ENCODE peak calls at places on chromosomes 11 and 22, in six cellular contexts. U is mucosa of descending colon, L is pancreas, A is stomach, H is Peyer's patch, W is prostate gland. T is an unnamed sample.

GRCh38 chr11:122715883-122716282 is 60.4 kb downstream of the UBASH3B start:
- DNase-seq in U (no peak), L (no peak), A (no peak), H (no peak), W (no peak), T (peak; percentile 61)

GRCh38 chr11:8963569-8964323 is 496 bp downstream of the TMEM9B start:
- DNase-seq in U (peak; percentile 93), L (peak; percentile 91), A (peak; percentile 87), H (peak; percentile 82), W (peak; percentile 83), T (peak; percentile 72)

GRCh38 chr11:123461164-123461563 is 31.1 kb downstream of the GRAMD1B start:
- DNase-seq in U (no peak), L (no peak), A (no peak), H (no peak), W (peak; percentile 7), T (no peak)

GRCh38 chr11:58506935-58507334 is 970 bp downstream of the OR5B21 start:
- DNase-seq in U (no peak), L (no peak), A (no peak), H (no peak), W (no peak), T (no peak)

GRCh38 chr11:123316003-123316402 is 114.1 kb upstream of the GRAMD1B start:
- DNase-seq in U (no peak), L (no peak), A (no peak), H (no peak), W (no peak), T (no peak)

GRCh38 chr22:30605449-30606110 is 1.4 kb upstream of the TCN2 start:
- DNase-seq in U (no peak), L (peak; percentile 63), A (peak; percentile 63), H (peak; percentile 46), W (peak; percentile 21), T (no peak)

GRCh38 chr11:98979212-98979611 is 41.5 kb upstream of the CNTN5 start:
- DNase-seq in U (no peak), L (no peak), A (no peak), H (no peak), W (no peak), T (no peak)

GRCh38 chr22:39253427-39254070 is 8.8 kb upstream of the PDGFB start:
- DNase-seq in U (no peak), L (peak; percentile 83), A (peak; percentile 89), H (no peak), W (peak; percentile 89), T (peak; percentile 63)

GRCh38 chr11:126307706-126308105 is 3.8 kb downstream of the DCPS start:
- DNase-seq in U (no peak), L (no peak), A (no peak), H (no peak), W (no peak), T (no peak)

GRCh38 chr11:3230636-3231549 is 1.3 kb downstream of the MRGPRE start:
- DNase-seq in U (no peak), L (no peak), A (no peak), H (no peak), W (no peak), T (no peak)

GRCh38 chr11:61164610-61165424 is 3.6 kb upstream of the VPS37C start:
- DNase-seq in U (no peak), L (no peak), A (peak; percentile 35), H (no peak), W (peak; percentile 61), T (no peak)

GRCh38 chr11:123378096-123378495 is 52.0 kb upstream of the GRAMD1B start:
- DNase-seq in U (no peak), L (no peak), A (no peak), H (no peak), W (no peak), T (no peak)

GRCh38 chr22:41915035-41915782 is at the start of gene SHISA8:
- DNase-seq in U (no peak), L (peak; percentile 58), A (peak; percentile 67), H (peak; percentile 67), W (no peak), T (no peak)

GRCh38 chr22:50676661-50677492 is 4.3 kb downstream of the SHANK3 start:
- DNase-seq in U (peak; percentile 18), L (no peak), A (peak; percentile 13), H (peak; percentile 12), W (no peak), T (no peak)

GRCh38 chr11:13073119-13073981 is 64.2 kb downstream of the RASSF10 start:
- DNase-seq in U (no peak), L (no peak), A (no peak), H (no peak), W (no peak), T (no peak)

GRCh38 chr22:21981874-21982273 is 713 bp downstream of the TOP3B start:
- DNase-seq in U (no peak), L (no peak), A (no peak), H (no peak), W (no peak), T (no peak)

GRCh38 chr11:12285106-12285505 is 92.3 kb upstream of the PARVA start:
- DNase-seq in U (no peak), L (no peak), A (no peak), H (no peak), W (no peak), T (no peak)

GRCh38 chr11:9893474-9893873 is 229.6 kb downstream of the SWAP70 start:
- DNase-seq in U (no peak), L (no peak), A (no peak), H (no peak), W (no peak), T (no peak)

DNA sequence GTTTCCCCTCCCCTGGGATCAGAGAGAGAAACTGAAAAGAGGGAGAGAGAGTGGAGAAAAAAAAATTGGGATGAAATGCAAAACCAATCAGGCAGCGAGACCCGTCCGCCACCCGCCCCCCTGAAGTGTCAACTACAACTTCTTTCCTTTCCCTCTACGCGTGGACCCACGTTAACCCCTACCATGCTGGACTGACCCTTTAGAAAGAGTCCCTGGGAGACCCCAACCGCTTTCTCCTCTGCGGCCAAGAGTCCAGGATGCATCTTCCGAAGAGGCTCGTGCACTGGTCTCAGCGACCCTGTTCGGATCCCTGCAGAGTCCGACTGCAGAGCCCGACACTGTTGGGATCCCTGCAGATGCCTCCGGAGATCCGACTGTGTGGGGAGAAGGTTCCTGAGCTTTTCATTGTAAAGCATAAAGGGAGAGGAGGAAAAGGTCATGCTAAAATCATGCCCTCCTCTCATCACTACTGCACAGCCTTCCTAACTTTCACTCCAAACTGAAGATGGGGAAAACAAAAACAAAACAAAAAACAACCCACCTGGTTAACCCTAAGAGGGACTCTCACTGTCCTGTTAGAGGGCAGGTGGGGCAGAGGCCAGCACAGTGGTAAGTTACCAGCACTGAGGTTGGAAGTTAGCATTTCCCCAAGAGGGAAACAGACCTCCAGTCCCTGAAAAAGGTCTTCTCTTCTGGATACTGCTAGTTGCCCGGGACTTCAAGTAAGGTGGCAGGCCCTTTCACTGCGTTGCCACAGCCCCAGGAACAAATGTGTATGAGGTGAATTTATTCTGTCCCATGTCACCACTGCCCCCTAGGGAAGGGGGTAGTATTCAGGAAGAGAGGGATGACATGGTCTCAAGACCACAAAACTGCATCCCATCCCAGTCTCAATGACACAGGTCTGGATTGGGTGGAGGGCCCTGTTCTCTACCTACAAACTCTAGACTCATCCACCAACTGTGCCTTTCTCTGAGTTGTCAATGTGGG is 578 bp upstream of the ADAMTS8 start:
- DNase-seq in U (no peak), L (no peak), A (no peak), H (no peak), W (no peak), T (no peak)
- H3K4me3 ChIP-seq in U (no peak overlapping the region), L (peak overlapping the region; percentile 43), A (peak overlapping the region; percentile 60), H (peak overlapping the region; percentile 50), W (peak overlapping the region; percentile 33), T (peak overlapping the region; percentile 72)

GRCh38 chr22:43134553-43134952 is 8.6 kb downstream of the MCAT start:
- DNase-seq in U (no peak), L (no peak), A (no peak), H (no peak), W (no peak), T (no peak)
- TF ChIP-seq CTCF in U (no peak), L (no peak), A (no peak), H (no peak), W (no peak), T (no peak)

DNA sequence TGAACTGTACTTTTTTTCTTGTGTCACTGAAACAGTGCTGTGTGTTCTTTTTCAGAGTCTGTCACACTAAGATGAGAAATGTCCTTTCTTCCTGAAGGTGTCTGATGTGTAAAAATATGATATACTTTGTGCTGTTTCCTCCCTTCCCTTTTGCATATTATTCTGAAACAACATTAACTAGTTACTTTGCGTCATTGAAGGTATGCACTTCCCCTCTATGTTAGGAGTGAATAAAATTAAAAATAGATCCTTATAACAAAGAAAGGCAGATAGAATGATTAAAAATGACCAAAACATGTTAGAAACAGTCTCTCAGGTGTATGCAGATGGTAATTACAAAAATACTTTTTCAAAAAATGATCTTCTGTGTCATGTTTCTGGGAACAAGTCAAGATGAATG is 1.6 kb upstream of the RAB30 start:
- DNase-seq in U (no peak), L (no peak), A (no peak), H (no peak), W (no peak), T (no peak)
- H3K4me3 ChIP-seq in U (no peak overlapping the region), L (peak overlapping the region; percentile 75), A (peak overlapping the region; percentile 74), H (peak overlapping the region; percentile 79), W (peak overlapping the region; percentile 90), T (peak overlapping the region; percentile 77)

GRCh38 chr11:79390923-79391322 is 49.9 kb downstream of the TENM4 start:
- DNase-seq in U (no peak), L (no peak), A (no peak), H (no peak), W (no peak), T (no peak)

GRCh38 chr11:79390477-79390876 is 50.4 kb downstream of the TENM4 start:
- DNase-seq in U (no peak), L (no peak), A (no peak), H (no peak), W (no peak), T (no peak)

GRCh38 chr11:79396001-79396400 is 44.8 kb downstream of the TENM4 start:
- DNase-seq in U (no peak), L (no peak), A (no peak), H (no peak), W (no peak), T (no peak)

GRCh38 chr11:79396674-79397073 is 44.2 kb downstream of the TENM4 start:
- DNase-seq in U (no peak), L (no peak), A (no peak), H (no peak), W (no peak), T (no peak)

GRCh38 chr11:79393362-79394043 is 47.3 kb downstream of the TENM4 start:
- DNase-seq in U (no peak), L (no peak), A (no peak), H (no peak), W (no peak), T (no peak)
- TF ChIP-seq CTCF in U (no peak), L (no peak), A (no peak), H (no peak), W (no peak), T (no peak)

DNA sequence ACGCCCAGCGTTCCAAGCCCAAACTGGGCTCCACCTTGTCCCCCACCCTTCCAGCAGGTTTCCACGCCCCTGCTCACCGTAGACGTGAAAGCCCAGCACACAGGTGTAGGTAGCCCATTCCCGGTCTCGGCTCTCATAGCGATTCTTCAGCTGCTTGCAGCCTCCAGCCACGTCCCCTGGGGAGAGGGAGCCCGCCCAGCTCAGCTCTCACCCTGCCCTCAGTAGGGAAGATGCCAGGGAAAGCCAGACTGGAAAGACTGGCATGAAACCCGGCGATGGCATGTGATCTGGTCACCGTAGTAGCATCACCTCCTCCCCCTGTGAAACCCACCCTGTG is 1.4 kb upstream of the MTA2 start:
- DNase-seq in U (no peak), L (no peak), A (no peak), H (no peak), W (no peak), T (no peak)
- H3K4me3 ChIP-seq in U (no peak overlapping the region), L (peak overlapping the region; percentile 96), A (peak overlapping the region; percentile 78), H (peak overlapping the region; percentile 96), W (peak overlapping the region; percentile 64), T (peak overlapping the region; percentile 87)

GRCh38 chr11:68312780-68313573 is 586 bp downstream of the LRP5 start:
- DNase-seq in U (peak; percentile 58), L (peak; percentile 50), A (no peak), H (no peak), W (no peak), T (no peak)
- TF ChIP-seq CTCF in U (no peak), L (no peak), A (no peak), H (no peak), W (no peak), T (no peak)